ENCODE peak calls at places on chromosome 18, in eight cellular contexts. F is heart right ventricle, H is AG04449, K is fibroblast of the aortic adventitia, L is IMR-90, D is suprapubic skin, Z is kidney, E is NT2/D1. N is an unnamed sample.

GRCh38 chr18:54776282-54776977 is 51.8 kb upstream of the RAB27B start:
- DNase-seq in F (no peak), H (peak), K (peak), L (peak), D (no peak), Z (no peak), E (no peak), N (no peak)

GRCh38 chr18:50836521-50836957 is 16.7 kb upstream of the MRO start:
- DNase-seq in F (no peak), H (no peak), K (peak), L (peak), D (no peak), Z (no peak), E (no peak), N (no peak)

GRCh38 chr18:3554091-3554601 is 104.2 kb downstream of the TGIF1 start:
- DNase-seq in F (no peak), H (no peak), K (no peak), L (no peak), D (no peak), Z (no peak), E (peak), N (no peak)

GRCh38 chr18:63892544-63892943 is 5.0 kb downstream of the SERPINB2 start:
- DNase-seq in F (no peak), H (no peak), K (no peak), L (no peak), D (no peak), Z (no peak), E (no peak), N (no peak)

GRCh38 chr18:3171631-3172030 is 48.1 kb downstream of the MYOM1 start:
- DNase-seq in F (no peak), H (no peak), K (no peak), L (no peak), D (no peak), Z (no peak), E (no peak), N (no peak)

GRCh38 chr18:35095983-35096676 is 54.9 kb downstream of the MAPRE2 start:
- DNase-seq in F (no peak), H (no peak), K (peak), L (peak), D (no peak), Z (no peak), E (no peak), N (no peak)

GRCh38 chr18:75220786-75221355 is 10.3 kb downstream of the TSHZ1 start:
- DNase-seq in F (no peak), H (no peak), K (no peak), L (no peak), D (no peak), Z (no peak), E (no peak), N (no peak)

GRCh38 chr18:23721711-23722479 is 32.6 kb downstream of the LAMA3 start:
- DNase-seq in F (no peak), H (no peak), K (peak), L (peak), D (no peak), Z (no peak), E (no peak), N (no peak)

GRCh38 chr18:74506405-74507119 is 10.4 kb downstream of the CNDP2 start:
- DNase-seq in F (no peak), H (no peak), K (peak), L (peak), D (no peak), Z (peak), E (no peak), N (peak)

GRCh38 chr18:11175266-11175947 is 26.0 kb upstream of the PIEZO2 start:
- DNase-seq in F (no peak), H (peak), K (peak), L (peak), D (no peak), Z (no peak), E (no peak), N (no peak)

GRCh38 chr18:75048776-75049454 is 160.0 kb downstream of the PTGR3 start:
- DNase-seq in F (no peak), H (no peak), K (no peak), L (no peak), D (no peak), Z (no peak), E (no peak), N (no peak)

GRCh38 chr18:4144201-4144600 is 310.9 kb downstream of the DLGAP1 start:
- DNase-seq in F (no peak), H (no peak), K (no peak), L (no peak), D (no peak), Z (no peak), E (no peak), N (no peak)

GRCh38 chr18:74982946-74983635 is 225.8 kb downstream of the PTGR3 start:
- DNase-seq in F (no peak), H (no peak), K (no peak), L (no peak), D (no peak), Z (no peak), E (no peak), N (no peak)

GRCh38 chr18:22342625-22343024 is 75.1 kb downstream of the CTAGE1 start:
- DNase-seq in F (no peak), H (no peak), K (peak), L (peak), D (no peak), Z (no peak), E (no peak), N (peak)

GRCh38 chr18:54740146-54740844 is 88.0 kb upstream of the RAB27B start:
- DNase-seq in F (no peak), H (no peak), K (peak), L (peak), D (no peak), Z (no peak), E (no peak), N (no peak)

GRCh38 chr18:9900699-9901098 is 13.1 kb upstream of the VAPA start:
- DNase-seq in F (no peak), H (no peak), K (no peak), L (no peak), D (no peak), Z (no peak), E (no peak), N (no peak)

GRCh38 chr18:36382854-36383253 is 85.3 kb downstream of the FHOD3 start:
- DNase-seq in F (no peak), H (no peak), K (no peak), L (no peak), D (no peak), Z (no peak), E (no peak), N (no peak)

GRCh38 chr18:3441290-3441689 is 8.7 kb upstream of the TGIF1 start:
- DNase-seq in F (no peak), H (no peak), K (peak), L (no peak), D (no peak), Z (no peak), E (no peak), N (no peak)

GRCh38 chr18:13836559-13836958 is 12.6 kb downstream of the MC5R start:
- DNase-seq in F (no peak), H (no peak), K (no peak), L (no peak), D (no peak), Z (no peak), E (no peak), N (no peak)

GRCh38 chr18:74518456-74519315 is 15.6 kb upstream of the CNDP1 start:
- DNase-seq in F (no peak), H (no peak), K (no peak), L (no peak), D (no peak), Z (no peak), E (no peak), N (no peak)

GRCh38 chr18:3623769-3624545 is 174.0 kb downstream of the TGIF1 start:
- DNase-seq in F (peak), H (peak), K (peak), L (peak), D (peak), Z (peak), E (no peak), N (peak)

GRCh38 chr18:59123588-59124369 is 15.9 kb upstream of the SEC11C start:
- DNase-seq in F (no peak), H (peak), K (peak), L (peak), D (no peak), Z (no peak), E (no peak), N (no peak)

GRCh38 chr18:70149616-70150301 is 55.7 kb downstream of the RTTN start:
- DNase-seq in F (no peak), H (no peak), K (no peak), L (no peak), D (no peak), Z (no peak), E (no peak), N (no peak)

GRCh38 chr18:36314754-36315153 is 17.2 kb downstream of the FHOD3 start:
- DNase-seq in F (no peak), H (peak), K (peak), L (peak), D (no peak), Z (no peak), E (no peak), N (no peak)

GRCh38 chr18:38900445-38900844 is 1334.8 kb upstream of the CELF4 start:
- DNase-seq in F (no peak), H (no peak), K (no peak), L (no peak), D (no peak), Z (no peak), E (no peak), N (no peak)

GRCh38 chr18:22613058-22613690 is 195.5 kb upstream of the CTAGE1 start:
- DNase-seq in F (peak), H (no peak), K (no peak), L (no peak), D (no peak), Z (no peak), E (no peak), N (no peak)

GRCh38 chr18:45890606-45891005 is 65.1 kb downstream of the SIGLEC15 start:
- DNase-seq in F (no peak), H (no peak), K (no peak), L (no peak), D (no peak), Z (no peak), E (no peak), N (no peak)

GRCh38 chr18:9321017-9321452 is 13.5 kb upstream of the TWSG1 start:
- DNase-seq in F (no peak), H (no peak), K (peak), L (peak), D (no peak), Z (no peak), E (no peak), N (no peak)

GRCh38 chr18:44859751-44860458 is 179.2 kb downstream of the SETBP1 start:
- DNase-seq in F (no peak), H (no peak), K (no peak), L (no peak), D (no peak), Z (no peak), E (no peak), N (peak)

GRCh38 chr18:58231930-58232329 is 187.9 kb downstream of the NEDD4L start:
- DNase-seq in F (no peak), H (no peak), K (no peak), L (no peak), D (no peak), Z (no peak), E (no peak), N (no peak)

GRCh38 chr18:44856157-44856556 is 175.5 kb downstream of the SETBP1 start:
- DNase-seq in F (no peak), H (no peak), K (no peak), L (no peak), D (no peak), Z (no peak), E (no peak), N (no peak)

GRCh38 chr18:58545338-58546096 is 83.4 kb downstream of the ALPK2 start:
- DNase-seq in F (no peak), H (no peak), K (no peak), L (no peak), D (no peak), Z (no peak), E (no peak), N (no peak)

GRCh38 chr18:79611040-79611681 is 68.4 kb upstream of the CTDP1 start:
- DNase-seq in F (peak), H (peak), K (peak), L (peak), D (peak), Z (peak), E (peak), N (peak)

GRCh38 chr18:79609021-79609461 is 70.6 kb upstream of the CTDP1 start:
- DNase-seq in F (peak), H (no peak), K (no peak), L (no peak), D (peak), Z (peak), E (no peak), N (no peak)

GRCh38 chr18:79609841-79610281 is 69.7 kb upstream of the CTDP1 start:
- DNase-seq in F (peak), H (no peak), K (no peak), L (no peak), D (peak), Z (peak), E (no peak), N (peak)

GRCh38 chr18:79612291-79613108 is 67.1 kb upstream of the CTDP1 start:
- DNase-seq in F (peak), H (no peak), K (no peak), L (no peak), D (peak), Z (peak), E (no peak), N (peak)

DNA sequence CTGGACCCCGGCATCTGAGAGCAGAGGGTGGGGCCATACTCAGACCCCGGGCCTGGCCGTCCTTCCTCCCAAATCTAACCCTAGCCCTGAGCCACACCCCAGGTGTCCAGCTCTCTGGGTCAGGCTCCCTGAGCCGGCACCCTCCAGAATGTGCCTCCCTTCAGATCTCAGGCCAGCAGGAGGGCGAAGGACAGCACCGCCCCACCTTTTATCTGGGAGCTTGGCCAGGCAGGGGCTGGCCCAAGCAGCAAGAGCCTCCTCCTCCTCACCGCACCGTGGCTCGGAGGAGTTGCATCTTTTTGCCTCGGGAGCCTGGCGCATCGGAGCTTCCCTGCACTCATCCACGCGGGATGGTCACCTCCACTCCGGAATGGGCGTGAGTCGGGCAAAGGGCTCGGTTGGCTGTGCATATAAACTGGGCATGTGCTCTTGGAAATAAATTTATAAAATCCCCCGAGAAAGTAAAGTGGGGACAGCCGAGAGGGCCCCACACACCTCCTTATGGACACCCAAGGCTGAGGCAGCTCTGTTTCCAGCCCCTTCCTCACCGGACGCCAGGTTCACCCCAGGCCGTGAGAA is 69.1 kb upstream of the CTDP1 start:
- DNase-seq in F (peak), H (no peak), K (no peak), L (no peak), D (peak), Z (peak), E (no peak), N (peak)
- H3K4me3 ChIP-seq in F (no peak), H (no peak), K (no peak), L (no peak), D (no peak), Z (no peak), E (no peak), N (no peak)

GRCh38 chr18:21335927-21336488 is 94.0 kb downstream of the GREB1L start:
- DNase-seq in F (no peak), H (no peak), K (no peak), L (peak), D (no peak), Z (no peak), E (no peak), N (no peak)
- H3K4me3 ChIP-seq in F (no peak), H (no peak), K (no peak), L (no peak), D (no peak), Z (no peak), E (no peak), N (no peak)

GRCh38 chr18:62576858-62577512 is 54.2 kb downstream of the ZCCHC2 start:
- DNase-seq in F (no peak), H (no peak), K (no peak), L (no peak), D (no peak), Z (no peak), E (no peak), N (no peak)
- H3K4me3 ChIP-seq in F (no peak), H (no peak), K (no peak), L (no peak), D (no peak), Z (no peak), E (no peak), N (no peak)

GRCh38 chr18:65846107-65846506 is 95.3 kb downstream of the CDH7 start:
- DNase-seq in F (no peak), H (no peak), K (no peak), L (no peak), D (no peak), Z (no peak), E (no peak), N (no peak)
- H3K4me3 ChIP-seq in F (no peak), H (no peak), K (no peak), L (no peak), D (no peak), Z (no peak), E (no peak), N (no peak)

GRCh38 chr18:48160622-48161021 is 230.2 kb upstream of the SMAD2 start:
- DNase-seq in F (no peak), H (no peak), K (no peak), L (no peak), D (no peak), Z (no peak), E (no peak), N (no peak)
- H3K4me3 ChIP-seq in F (peak), H (no peak), K (peak), L (no peak), D (peak), Z (no peak), E (peak), N (no peak)